ENCODE peak calls at places on chromosomes 12 and 14, in ten cellular contexts. T is Panc1, R is sigmoid colon, O is cardiac fibroblast, N is astrocyte of the spinal cord, L is fibroblast of lung, K is AG10803, Z is PC-3, J is esophagus muscularis mucosa, A is neural progenitor cell. D is an unnamed sample.

GRCh38 chr14:102020058-102020971 is 55.9 kb downstream of the DYNC1H1 start:
- DNase-seq in T (no peak), R (no peak), O (no peak), N (peak), L (peak), K (peak), Z (peak), J (no peak), A (no peak), D (no peak)

GRCh38 chr12:57888407-57889157 is 42.1 kb upstream of the CTDSP2 start:
- DNase-seq in T (no peak), R (no peak), O (peak), N (peak), L (peak), K (peak), Z (peak), J (no peak), A (peak), D (no peak)

GRCh38 chr12:31118347-31118830 is 44.7 kb downstream of the DDX11 start:
- DNase-seq in T (no peak), R (no peak), O (peak), N (no peak), L (no peak), K (no peak), Z (no peak), J (no peak), A (peak), D (peak)

GRCh38 chr12:60071759-60072191 is 475.9 kb downstream of the SLC16A7 start:
- DNase-seq in T (no peak), R (no peak), O (no peak), N (no peak), L (no peak), K (no peak), Z (peak), J (no peak), A (no peak), D (no peak)

GRCh38 chr12:68210875-68211274 is 14.7 kb downstream of the IL26 start:
- DNase-seq in T (no peak), R (no peak), O (no peak), N (no peak), L (no peak), K (no peak), Z (no peak), J (no peak), A (no peak), D (no peak)

GRCh38 chr12:71392521-71393145 is 47.0 kb upstream of the LGR5 start:
- DNase-seq in T (peak), R (no peak), O (peak), N (peak), L (peak), K (peak), Z (peak), J (no peak), A (peak), D (peak)

GRCh38 chr12:107449891-107450290 is 235.7 kb upstream of the PWP1 start:
- DNase-seq in T (no peak), R (no peak), O (no peak), N (peak), L (peak), K (peak), Z (peak), J (no peak), A (no peak), D (no peak)

GRCh38 chr12:112473056-112473455 is 54.3 kb downstream of the PTPN11 start:
- DNase-seq in T (no peak), R (no peak), O (no peak), N (no peak), L (no peak), K (no peak), Z (peak), J (no peak), A (peak), D (no peak)

GRCh38 chr14:91997492-91997891 is 42.4 kb downstream of the TRIP11 start:
- DNase-seq in T (no peak), R (no peak), O (no peak), N (no peak), L (peak), K (peak), Z (no peak), J (no peak), A (no peak), D (no peak)

GRCh38 chr14:102665665-102666064 is 73.2 kb downstream of the RCOR1 start:
- DNase-seq in T (no peak), R (no peak), O (no peak), N (no peak), L (no peak), K (no peak), Z (no peak), J (no peak), A (no peak), D (no peak)

GRCh38 chr14:92986254-92987147 is 63.6 kb downstream of the CHGA start:
- DNase-seq in T (no peak), R (peak), O (peak), N (peak), L (peak), K (peak), Z (peak), J (no peak), A (no peak), D (no peak)

GRCh38 chr12:46359667-46360280 is 12.8 kb downstream of the SLC38A2 start:
- DNase-seq in T (no peak), R (no peak), O (peak), N (no peak), L (no peak), K (no peak), Z (no peak), J (no peak), A (no peak), D (no peak)

GRCh38 chr12:22518067-22518719 is 26.1 kb downstream of the C2CD5 start:
- DNase-seq in T (no peak), R (no peak), O (peak), N (peak), L (peak), K (no peak), Z (peak), J (no peak), A (no peak), D (no peak)

GRCh38 chr12:46983959-46984833 is 95.2 kb upstream of the PCED1B start:
- DNase-seq in T (peak), R (no peak), O (peak), N (peak), L (peak), K (peak), Z (peak), J (no peak), A (peak), D (no peak)

GRCh38 chr14:22200977-22201605 is 387.9 kb downstream of the DAD1 start:
- DNase-seq in T (peak), R (no peak), O (peak), N (peak), L (peak), K (peak), Z (peak), J (no peak), A (peak), D (no peak)

GRCh38 chr14:36221097-36221496 is 44.6 kb upstream of the PTCSC3 start:
- DNase-seq in T (no peak), R (no peak), O (no peak), N (no peak), L (no peak), K (no peak), Z (no peak), J (no peak), A (peak), D (no peak)

GRCh38 chr12:104672501-104673265 is 215.9 kb downstream of the CHST11 start:
- DNase-seq in T (no peak), R (peak), O (peak), N (peak), L (peak), K (peak), Z (peak), J (no peak), A (no peak), D (no peak)

GRCh38 chr12:27975222-27976136 is 2.9 kb upstream of the PTHLH start:
- DNase-seq in T (no peak), R (peak), O (peak), N (peak), L (peak), K (peak), Z (peak), J (no peak), A (peak), D (no peak)

GRCh38 chr12:4221157-4221556 is 52.4 kb upstream of the CCND2 start:
- DNase-seq in T (no peak), R (no peak), O (no peak), N (no peak), L (no peak), K (peak), Z (no peak), J (no peak), A (no peak), D (no peak)

GRCh38 chr12:100826323-100826722 is 31.7 kb downstream of the ANO4 start:
- DNase-seq in T (no peak), R (no peak), O (peak), N (peak), L (peak), K (peak), Z (peak), J (no peak), A (peak), D (no peak)

GRCh38 chr12:109736552-109737108 is 23.0 kb downstream of the FAM222A start:
- DNase-seq in T (no peak), R (peak), O (peak), N (peak), L (peak), K (peak), Z (no peak), J (no peak), A (peak), D (no peak)

DNA sequence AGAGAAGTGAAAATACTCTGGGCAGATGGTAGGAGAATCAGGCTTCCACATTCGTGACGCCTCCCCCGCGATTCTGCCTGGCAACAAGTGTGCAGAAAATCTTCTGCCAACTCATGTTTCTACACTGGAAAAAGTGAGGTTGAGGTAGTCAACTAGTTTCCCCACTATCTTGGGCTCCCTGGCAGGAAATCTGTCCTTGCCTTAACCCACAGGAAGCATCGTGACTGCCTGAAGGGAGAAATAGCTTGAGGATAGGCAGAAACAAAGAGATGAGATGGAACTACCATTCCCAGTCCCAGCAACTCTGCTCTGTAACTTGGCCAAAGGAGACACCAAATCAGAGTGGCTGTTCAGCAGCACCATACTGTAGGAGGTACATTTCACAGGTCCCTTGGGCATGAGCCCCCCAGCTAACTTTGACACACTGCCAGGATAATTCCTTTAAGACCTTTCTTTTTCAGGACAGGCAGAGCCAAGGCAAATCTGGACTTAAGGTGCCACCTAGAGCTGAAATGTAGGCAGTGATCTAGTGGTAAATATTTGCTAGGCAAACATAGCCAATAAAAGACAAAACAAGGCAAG is 205.0 kb downstream of the PTPRO start:
- DNase-seq in T (no peak), R (no peak), O (peak), N (no peak), L (peak), K (no peak), Z (peak), J (no peak), A (peak), D (no peak)
- TF ChIP-seq CTCF in T (peak), R (no peak), O (peak), N (peak), L (peak), K (peak), Z (peak), J (no peak), A (peak), D (peak)

GRCh38 chr12:89709994-89710872 is 1.6 kb upstream of the ATP2B1 start:
- DNase-seq in T (no peak), R (peak), O (peak), N (no peak), L (no peak), K (peak), Z (peak), J (no peak), A (peak), D (no peak)

GRCh38 chr12:89707623-89707991 is 1.0 kb downstream of the ATP2B1 start:
- DNase-seq in T (no peak), R (no peak), O (no peak), N (no peak), L (no peak), K (no peak), Z (no peak), J (no peak), A (peak), D (no peak)

GRCh38 chr12:89707992-89708792 is 446 bp downstream of the ATP2B1 start:
- DNase-seq in T (no peak), R (peak), O (peak), N (peak), L (peak), K (no peak), Z (peak), J (no peak), A (peak), D (no peak)

GRCh38 chr12:89709157-89709993 is 737 bp upstream of the ATP2B1 start:
- DNase-seq in T (peak), R (peak), O (peak), N (peak), L (peak), K (peak), Z (peak), J (peak), A (peak), D (peak)

GRCh38 chr12:89708793-89709156 is at the start of gene ATP2B1:
- DNase-seq in T (no peak), R (peak), O (peak), N (peak), L (peak), K (peak), Z (peak), J (no peak), A (peak), D (no peak)
- TF ChIP-seq CTCF in T (no peak), R (no peak), O (no peak), N (peak), L (no peak), K (no peak), Z (no peak), J (peak), A (no peak), D (no peak)

DNA sequence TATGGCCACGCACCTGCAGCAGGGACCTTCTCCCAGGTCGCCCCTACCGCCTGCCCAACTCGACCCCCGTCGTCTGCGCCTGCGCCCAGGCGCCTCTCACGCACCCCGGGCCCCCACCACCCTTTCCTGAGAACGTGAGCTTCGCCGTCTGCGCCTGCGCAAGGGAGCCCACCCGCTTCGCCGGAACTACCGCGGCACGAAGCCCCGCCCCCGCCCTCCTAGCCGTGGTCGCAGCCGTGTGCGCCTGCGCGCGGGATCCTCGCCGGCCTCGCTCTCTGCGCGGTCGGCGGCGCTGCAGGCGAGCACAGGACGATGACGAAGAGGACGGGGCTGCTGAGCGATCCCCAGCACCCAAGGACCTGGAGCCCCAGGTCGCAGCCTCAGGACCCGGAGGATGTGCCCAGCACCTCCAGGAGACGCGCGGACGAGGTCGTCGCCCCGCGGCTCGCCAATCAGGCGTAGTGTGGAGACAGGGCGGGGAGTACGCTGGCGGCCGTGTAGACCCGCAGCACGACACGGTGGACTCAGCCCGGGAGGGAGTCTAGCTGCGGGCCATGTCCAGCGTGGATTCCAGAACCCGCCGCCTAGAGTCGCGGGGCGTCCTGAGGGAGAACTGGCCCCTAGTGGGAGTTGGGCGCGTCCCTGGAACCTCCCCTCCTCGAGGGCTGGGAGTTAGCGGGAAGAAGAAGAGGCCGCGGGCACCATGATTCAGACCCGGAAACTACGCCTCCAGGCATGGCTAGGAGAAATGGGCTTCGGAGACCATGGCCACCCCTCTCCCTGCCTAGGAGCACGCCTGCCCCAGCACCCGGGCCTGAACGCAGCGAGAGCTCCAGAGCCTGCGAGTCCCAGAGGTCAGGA is 1120.8 kb upstream of the TMEM132C start:
- DNase-seq in T (no peak), R (peak), O (peak), N (peak), L (peak), K (peak), Z (no peak), J (peak), A (no peak), D (peak)
- TF ChIP-seq CTCF in T (no peak), R (no peak), O (no peak), N (no peak), L (no peak), K (no peak), Z (no peak), J (peak), A (no peak), D (no peak)

GRCh38 chr12:62006076-62006732 is 254.0 kb upstream of the USP15 start:
- DNase-seq in T (peak), R (no peak), O (peak), N (peak), L (peak), K (peak), Z (peak), J (no peak), A (peak), D (no peak)
- TF ChIP-seq CTCF in T (peak), R (peak), O (peak), N (peak), L (peak), K (peak), Z (peak), J (no peak), A (peak), D (peak)

GRCh38 chr14:39875028-39875427 is 442.8 kb upstream of the FBXO33 start:
- DNase-seq in T (no peak), R (no peak), O (no peak), N (no peak), L (no peak), K (no peak), Z (no peak), J (no peak), A (no peak), D (no peak)

GRCh38 chr14:39876935-39877334 is 444.7 kb upstream of the FBXO33 start:
- DNase-seq in T (no peak), R (no peak), O (no peak), N (no peak), L (no peak), K (no peak), Z (no peak), J (no peak), A (no peak), D (no peak)

GRCh38 chr14:39873793-39874192 is 441.6 kb upstream of the FBXO33 start:
- DNase-seq in T (no peak), R (no peak), O (no peak), N (no peak), L (no peak), K (no peak), Z (peak), J (no peak), A (no peak), D (no peak)
- TF ChIP-seq CTCF in T (no peak), R (no peak), O (no peak), N (no peak), L (no peak), K (no peak), Z (no peak), J (no peak), A (no peak), D (no peak)

GRCh38 chr14:90720336-90720735 is 95.9 kb downstream of the TTC7B start:
- DNase-seq in T (no peak), R (no peak), O (peak), N (no peak), L (no peak), K (no peak), Z (no peak), J (no peak), A (no peak), D (no peak)
- TF ChIP-seq CTCF in T (no peak), R (no peak), O (no peak), N (no peak), L (no peak), K (no peak), Z (no peak), J (no peak), A (no peak), D (no peak)

DNA sequence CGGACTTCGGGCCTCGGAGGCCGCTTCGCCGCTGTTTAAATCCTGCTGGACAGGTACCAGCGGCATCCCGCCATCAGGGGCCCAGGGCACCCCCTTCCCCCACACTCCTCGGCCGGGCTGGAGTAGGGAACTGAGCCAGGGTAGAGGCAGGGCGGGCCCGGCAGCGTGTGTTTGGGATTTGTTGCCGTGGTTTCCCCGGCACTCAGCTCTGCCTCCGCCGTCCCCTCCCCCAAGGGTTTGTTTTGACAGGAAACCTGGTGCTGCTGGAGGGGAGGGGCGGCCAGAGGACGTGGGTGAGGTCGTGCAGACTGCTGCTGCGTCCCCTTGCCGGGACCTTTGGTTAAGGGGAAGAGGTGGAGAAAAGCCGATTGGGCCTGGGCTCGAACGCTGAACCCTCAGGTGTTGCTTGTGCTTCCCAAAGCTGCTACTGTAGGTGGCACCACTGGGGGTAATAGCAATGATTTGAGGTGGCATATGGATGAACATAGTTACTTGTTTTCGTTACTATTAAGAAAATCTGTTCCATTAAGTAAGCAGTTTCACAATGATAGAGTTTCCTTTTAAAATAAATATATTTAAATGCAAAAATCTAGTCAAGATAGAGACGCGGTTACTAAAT is 778 bp downstream of the TCP11L2 start:
- DNase-seq in T (no peak), R (peak), O (peak), N (peak), L (peak), K (peak), Z (peak), J (peak), A (peak), D (peak)
- TF ChIP-seq CTCF in T (peak), R (no peak), O (peak), N (no peak), L (no peak), K (peak), Z (no peak), J (no peak), A (no peak), D (peak)

D was measured in D721Med.